ENCODE peak calls at places on chromosomes 11 and 22, in six cellular contexts. B is CD4-positive, alpha-beta T cell; F is T-helper 17 cell; H is psoas muscle; E is SK-N-SH treated with all-trans-retinoic acid at 6 μM for 48 hours; I is left cardiac atrium. U is an unnamed sample.

GRCh38 chr11:110837535-110838127 is 125.4 kb upstream of the ARHGAP20 start:
- ATAC-seq in B (no peak), F (no peak), H (no peak), E (no peak), I (no peak), U (no peak)

GRCh38 chr11:60873533-60873932 is 6.2 kb downstream of the ZP1 start:
- ATAC-seq in B (no peak), F (no peak), H (no peak), E (no peak), I (no peak), U (no peak)

GRCh38 chr11:106621479-106621878 is 396.8 kb downstream of the GUCY1A2 start:
- ATAC-seq in B (no peak), F (no peak), H (no peak), E (no peak), I (no peak), U (no peak)

GRCh38 chr11:6397636-6398035 is 7.4 kb downstream of the SMPD1 start:
- ATAC-seq in B (no peak), F (no peak), H (no peak), E (peak), I (no peak), U (no peak)

GRCh38 chr22:32815943-32816342 is 14.4 kb downstream of the TIMP3 start:
- ATAC-seq in B (no peak), F (no peak), H (no peak), E (no peak), I (peak), U (no peak)

GRCh38 chr11:134391170-134391569 is 20.9 kb downstream of the B3GAT1 start:
- ATAC-seq in B (no peak), F (no peak), H (no peak), E (no peak), I (no peak), U (no peak)

GRCh38 chr11:12449961-12450715 is 72.8 kb downstream of the PARVA start:
- ATAC-seq in B (no peak), F (no peak), H (no peak), E (no peak), I (no peak), U (no peak)

GRCh38 chr11:127002669-127003259 is 2.2 kb upstream of the KIRREL3 start:
- ATAC-seq in B (no peak), F (no peak), H (peak), E (no peak), I (no peak), U (no peak)

GRCh38 chr11:1906623-1907423 is 12.7 kb upstream of the TNNT3 start:
- ATAC-seq in B (no peak), F (no peak), H (no peak), E (no peak), I (no peak), U (no peak)

GRCh38 chr11:7591992-7592391 is 78.2 kb downstream of the PPFIBP2 start:
- ATAC-seq in B (no peak), F (peak), H (no peak), E (no peak), I (no peak), U (no peak)

GRCh38 chr22:42947211-42947990 is 67.5 kb downstream of the PACSIN2 start:
- ATAC-seq in B (no peak), F (no peak), H (peak), E (no peak), I (peak), U (no peak)

GRCh38 chr11:20084921-20085814 is 75.1 kb downstream of the DBX1 start:
- ATAC-seq in B (no peak), F (no peak), H (peak), E (no peak), I (no peak), U (no peak)

GRCh38 chr22:31682751-31683150 is 20.7 kb upstream of the PISD start:
- ATAC-seq in B (no peak), F (no peak), H (no peak), E (no peak), I (no peak), U (no peak)